ENCODE peak calls at places on chromosomes 4 and X, in five cellular contexts. E, D, W, Q and H are unnamed samples.

GRCh38 chrX:12930150-12930549 is 23.7 kb downstream of the TLR8 start:
- DNase-seq in D (no peak), E (no peak), Q (no peak), W (no peak), H (no peak)

GRCh38 chrX:139429913-139430312 is 100.6 kb upstream of the F9 start:
- DNase-seq in D (no peak), E (no peak), Q (no peak), W (peak), H (no peak)

GRCh38 chrX:2892816-2893215 is 36.3 kb downstream of the ARSD start:
- DNase-seq in E (no peak), D (no peak), Q (no peak), W (no peak), H (no peak)

GRCh38 chr4:88158360-88159136 is at the start of gene ABCG2:
- DNase-seq in E (no peak), W (peak), Q (peak), D (no peak), H (peak)

GRCh38 chr4:143185253-143186107 is 763 bp downstream of the USP38 start:
- DNase-seq in D (no peak), W (peak), Q (peak), E (no peak), H (no peak)

GRCh38 chrX:30643313-30643821 is 9.9 kb upstream of the GK start:
- DNase-seq in D (peak), E (no peak), W (no peak), Q (no peak), H (no peak)

GRCh38 chrX:148872881-148873280 is 372.5 kb downstream of the AFF2 start:
- DNase-seq in E (no peak), W (no peak), Q (no peak), D (no peak), H (no peak)

GRCh38 chr4:70903282-70903603 is 1.1 kb downstream of the MOB1B start:
- DNase-seq in Q (no peak), W (peak), E (no peak), D (no peak), H (peak)

GRCh38 chr4:169079942-169080827 is 70.1 kb upstream of the CBR4 start:
- DNase-seq in Q (no peak), E (no peak), W (peak), D (no peak), H (no peak)

GRCh38 chr4:1290165-1290977 is 680 bp downstream of the MAEA start:
- DNase-seq in E (no peak), Q (no peak), W (peak), D (no peak), H (no peak)

GRCh38 chrX:77962068-77962902 is 7.2 kb downstream of the PGAM4 start:
- DNase-seq in W (peak), D (no peak), Q (no peak), E (no peak), H (no peak)

GRCh38 chr4:72546456-72546855 is 22.6 kb downstream of the ADAMTS3 start:
- DNase-seq in E (no peak), Q (no peak), W (no peak), D (no peak), H (no peak)

GRCh38 chrX:153608376-153608775 is 9.4 kb upstream of the CCNQ start:
- DNase-seq in Q (no peak), W (no peak), E (no peak), D (no peak), H (no peak)

GRCh38 chr4:97349468-97350186 is 793.6 kb downstream of the STPG2 start:
- DNase-seq in D (no peak), Q (no peak), W (no peak), E (no peak), H (no peak)

GRCh38 chr4:94532016-94532789 is 80.5 kb downstream of the PDLIM5 start:
- DNase-seq in Q (no peak), W (peak), E (no peak), D (no peak), H (no peak)

GRCh38 chr4:38368612-38369011 is 295.4 kb upstream of the KLF3 start:
- DNase-seq in D (no peak), W (no peak), Q (no peak), E (no peak), H (no peak)

GRCh38 chrX:39201305-39201990 is 400.2 kb downstream of the MID1IP1 start:
- DNase-seq in Q (no peak), E (no peak), D (no peak), W (no peak), H (no peak)

GRCh38 chr4:122662701-122663100 is 41.8 kb upstream of the IL21 start:
- DNase-seq in Q (no peak), E (no peak), D (no peak), W (no peak), H (no peak)

GRCh38 chr4:83417566-83417965 is 38.1 kb downstream of the HELQ start:
- DNase-seq in D (no peak), W (no peak), Q (no peak), E (no peak), H (no peak)

GRCh38 chrX:118345045-118345400 is 883 bp upstream of the WDR44 start:
- DNase-seq in W (no peak), Q (no peak), D (no peak), E (peak), H (no peak)

GRCh38 chr4:79413032-79413431 is 5.0 kb upstream of the GK2 start:
- DNase-seq in Q (no peak), D (no peak), E (no peak), W (no peak), H (no peak)

GRCh38 chr4:52963976-52964375 is 101.9 kb downstream of the RASL11B start:
- DNase-seq in W (no peak), Q (no peak), D (no peak), E (no peak), H (no peak)

GRCh38 chrX:132809581-132809980 is 148.8 kb downstream of the HS6ST2 start:
- DNase-seq in E (no peak), W (no peak), Q (no peak), D (no peak), H (no peak)

GRCh38 chr4:87121332-87122065 is 98.9 kb downstream of the KLHL8 start:
- DNase-seq in D (no peak), E (no peak), W (no peak), Q (no peak), H (no peak)

GRCh38 chr4:37825943-37826281 is 574 bp upstream of the PGM2 start:
- DNase-seq in D (no peak), E (no peak), W (peak), Q (no peak), H (no peak)

GRCh38 chrX:103253608-103254007 is 1.3 kb downstream of the TCEAL8 start:
- DNase-seq in E (no peak), D (no peak), Q (no peak), W (no peak), H (no peak)

GRCh38 chrX:115901241-115901640 is 269.3 kb upstream of the AGTR2 start:
- DNase-seq in E (no peak), D (no peak), W (no peak), Q (no peak), H (no peak)